ENCODE peak calls at places on chromosomes 11 and 22, in nine cellular contexts. O is H9, B is GM13977, T is choroid plexus epithelial cell, F is neural progenitor cell, Z is WERI-Rb-1, Y is GM12864, M is AG10803, X is brain microvascular endothelial cell. D is an unnamed sample.

GRCh38 chr22:37063436-37064420 is 12.2 kb downstream of the KCTD17 start:
- DNase-seq in M (no peak), Y (no peak), B (no peak), T (no peak), Z (no peak), O (no peak), F (no peak), X (no peak), D (no peak)

GRCh38 chr11:130829801-130830562 is 86.3 kb downstream of the SNX19 start:
- DNase-seq in B (no peak), O (no peak), T (no peak), Z (peak), X (no peak), Y (no peak), F (no peak), M (peak), D (no peak)

GRCh38 chr11:94010136-94010535 is 11.0 kb upstream of the HEPHL1 start:
- DNase-seq in B (no peak), O (no peak), T (no peak), Y (no peak), Z (no peak), F (no peak), X (no peak), M (no peak), D (no peak)

GRCh38 chr11:76551400-76551799 is 106.6 kb downstream of the EMSY start:
- DNase-seq in Z (no peak), O (no peak), X (no peak), B (no peak), F (no peak), Y (no peak), T (peak), M (peak), D (peak)

GRCh38 chr11:69339041-69339733 is 45.2 kb downstream of the MYEOV start:
- DNase-seq in M (no peak), X (no peak), F (no peak), Z (no peak), T (no peak), O (peak), B (no peak), Y (no peak), D (no peak)

GRCh38 chr11:128859563-128860441 is 7.3 kb downstream of the KCNJ1 start:
- DNase-seq in X (peak), Z (peak), B (peak), O (peak), Y (peak), M (peak), F (peak), T (peak), D (peak)

GRCh38 chr11:36441610-36442208 is 68.4 kb downstream of the TRAF6 start:
- DNase-seq in Z (no peak), M (no peak), Y (no peak), B (peak), F (no peak), X (no peak), O (no peak), T (no peak), D (no peak)

GRCh38 chr11:45593992-45594391 is 71.4 kb downstream of the CHST1 start:
- DNase-seq in M (no peak), T (no peak), F (no peak), O (no peak), X (no peak), B (no peak), Z (no peak), Y (no peak), D (peak)

GRCh38 chr22:37906364-37907008 is 389 bp downstream of the MICALL1 start:
- DNase-seq in B (peak), Y (no peak), Z (no peak), T (no peak), X (no peak), O (no peak), M (no peak), F (peak), D (no peak)

GRCh38 chr11:197741-198235 is 4.9 kb downstream of the SCGB1C1 start:
- DNase-seq in M (no peak), O (no peak), B (no peak), Z (no peak), X (no peak), Y (no peak), T (no peak), F (no peak), D (no peak)

GRCh38 chr11:35363246-35364100 is 55.9 kb downstream of the SLC1A2 start:
- DNase-seq in F (no peak), B (no peak), M (peak), X (no peak), Z (no peak), Y (no peak), O (no peak), T (no peak), D (no peak)

GRCh38 chr11:48036011-48036410 is 55.7 kb downstream of the PTPRJ start:
- DNase-seq in B (no peak), O (no peak), T (no peak), M (no peak), F (no peak), X (no peak), Z (no peak), Y (no peak), D (no peak)

GRCh38 chr11:26319906-26320305 is 12.0 kb upstream of the ANO3 start:
- DNase-seq in T (peak), M (peak), X (peak), B (no peak), Z (no peak), F (peak), Y (no peak), O (peak), D (peak)

GRCh38 chr11:83070044-83070877 is 1.4 kb downstream of the RAB30 start:
- DNase-seq in B (no peak), Y (no peak), F (peak), Z (no peak), O (peak), M (peak), T (peak), X (peak), D (peak)

GRCh38 chr11:31690041-31690440 is 121.1 kb downstream of the PAX6 start:
- DNase-seq in Y (no peak), X (no peak), F (no peak), T (peak), Z (no peak), B (no peak), O (no peak), M (peak), D (peak)

GRCh38 chr22:48254311-48254873 is 1491.9 kb downstream of the TBC1D22A start:
- DNase-seq in M (no peak), T (no peak), F (no peak), O (no peak), X (no peak), Y (no peak), B (no peak), Z (peak), D (no peak)

GRCh38 chr11:11555228-11555627 is 66.6 kb downstream of the GALNT18 start:
- DNase-seq in Z (peak), T (no peak), F (peak), B (no peak), M (no peak), X (no peak), Y (no peak), O (no peak), D (no peak)

GRCh38 chr11:102147031-102147430 is 36.8 kb downstream of the YAP1 start:
- DNase-seq in O (no peak), M (no peak), F (no peak), X (no peak), T (no peak), Z (no peak), Y (no peak), B (no peak), D (no peak)
- TF ChIP-seq CTCF in O (no peak), M (no peak), F (no peak), X (no peak), T (no peak), Z (no peak), Y (no peak), B (no peak), D (no peak)

DNA sequence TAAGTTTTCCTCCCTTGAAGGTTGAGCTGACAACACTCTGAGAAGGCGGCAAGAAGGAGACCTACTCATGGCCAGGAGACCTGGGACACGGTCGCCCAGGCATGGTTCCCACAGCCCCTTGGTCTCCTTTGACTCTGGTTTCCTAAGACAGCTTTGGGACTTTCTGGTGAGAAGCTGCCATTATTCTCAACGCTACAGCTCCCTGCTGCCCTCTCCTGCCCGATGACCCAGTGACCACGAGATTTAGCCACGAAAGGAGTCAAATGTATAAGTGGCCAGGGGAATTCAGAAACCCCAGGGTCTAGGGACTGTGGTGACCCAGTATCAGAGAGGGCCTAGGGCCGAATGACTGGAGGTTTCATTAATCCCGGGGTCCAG is 696 bp upstream of the SDF2L1 start:
- DNase-seq in Y (no peak), M (peak), X (no peak), O (peak), F (peak), T (peak), B (peak), Z (peak), D (peak)
- TF ChIP-seq CTCF in Y (peak), M (peak), X (peak), O (peak), F (peak), T (peak), B (peak), Z (peak), D (peak)

DNA sequence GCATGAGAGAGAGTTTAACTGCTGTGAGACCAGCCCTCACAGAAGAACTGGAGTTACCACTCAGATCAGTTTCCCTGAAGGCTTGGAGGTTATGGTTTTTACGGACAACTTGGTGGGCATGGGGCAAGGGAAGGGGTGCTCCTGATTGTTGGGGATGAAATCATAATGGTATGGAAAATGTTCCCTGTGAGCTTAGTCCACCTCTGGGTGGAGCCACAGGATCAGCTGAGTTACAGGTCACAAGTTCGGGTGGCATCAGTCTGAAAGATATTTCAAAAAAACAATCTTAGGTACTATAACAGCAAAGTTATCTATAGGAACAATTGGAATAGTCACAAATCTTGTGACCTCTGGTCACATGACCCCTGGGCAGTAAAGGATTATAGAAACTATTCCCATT is 162.9 kb downstream of the DLG2 start:
- DNase-seq in T (no peak), M (no peak), Y (no peak), O (no peak), Z (no peak), F (peak), X (no peak), B (no peak), D (no peak)
- TF ChIP-seq CTCF in T (no peak), M (no peak), Y (no peak), O (peak), Z (peak), F (peak), X (no peak), B (no peak), D (no peak)

DNA sequence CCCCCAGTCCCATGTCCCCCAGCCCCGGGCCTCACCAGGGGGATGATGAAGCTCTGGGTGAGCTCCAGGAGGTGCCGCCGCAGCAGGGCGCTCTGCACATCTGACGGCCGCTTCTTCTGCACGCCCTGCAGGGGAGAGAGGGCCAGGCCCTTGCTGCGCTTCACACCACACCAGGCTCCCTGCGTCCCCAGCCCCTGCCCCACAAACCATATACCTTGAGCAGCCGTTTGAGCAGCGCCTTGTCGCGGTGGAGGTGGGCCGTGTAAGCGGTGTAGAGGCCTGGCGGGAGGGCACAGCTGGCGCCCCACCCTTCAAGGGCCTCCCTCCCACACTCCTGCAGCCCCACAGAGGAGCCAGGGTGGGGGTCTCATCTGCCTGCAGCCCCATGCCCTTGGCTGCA is 6.2 kb upstream of the PLXNB2 start:
- DNase-seq in X (no peak), F (no peak), M (no peak), T (no peak), B (no peak), Z (no peak), Y (no peak), O (no peak), D (no peak)
- TF ChIP-seq CTCF in X (no peak), F (no peak), M (no peak), T (no peak), B (no peak), Z (no peak), Y (no peak), O (no peak), D (no peak)

GRCh38 chr22:40030026-40030756 is 35.4 kb downstream of the FAM83F start:
- DNase-seq in O (no peak), Y (no peak), X (no peak), F (peak), T (no peak), B (no peak), Z (no peak), M (no peak), D (no peak)

GRCh38 chr22:40031766-40032470 is 37.2 kb downstream of the FAM83F start:
- DNase-seq in X (no peak), F (no peak), Z (no peak), T (no peak), B (no peak), Y (no peak), M (peak), O (no peak), D (no peak)

GRCh38 chr22:40029189-40029890 is 34.6 kb downstream of the FAM83F start:
- DNase-seq in X (no peak), M (no peak), O (no peak), Z (no peak), Y (no peak), B (no peak), T (no peak), F (peak), D (no peak)

GRCh38 chr22:40028098-40028425 is 33.3 kb downstream of the FAM83F start:
- DNase-seq in T (no peak), X (no peak), F (peak), O (no peak), Z (no peak), M (no peak), B (no peak), Y (no peak), D (no peak)

GRCh38 chr22:40030757-40031092 is 36.0 kb downstream of the FAM83F start:
- DNase-seq in T (no peak), M (no peak), O (peak), B (no peak), F (peak), Z (no peak), Y (no peak), X (no peak), D (no peak)
- TF ChIP-seq CTCF in T (no peak), M (no peak), O (no peak), B (no peak), F (no peak), Z (no peak), Y (no peak), X (no peak), D (no peak)

DNA sequence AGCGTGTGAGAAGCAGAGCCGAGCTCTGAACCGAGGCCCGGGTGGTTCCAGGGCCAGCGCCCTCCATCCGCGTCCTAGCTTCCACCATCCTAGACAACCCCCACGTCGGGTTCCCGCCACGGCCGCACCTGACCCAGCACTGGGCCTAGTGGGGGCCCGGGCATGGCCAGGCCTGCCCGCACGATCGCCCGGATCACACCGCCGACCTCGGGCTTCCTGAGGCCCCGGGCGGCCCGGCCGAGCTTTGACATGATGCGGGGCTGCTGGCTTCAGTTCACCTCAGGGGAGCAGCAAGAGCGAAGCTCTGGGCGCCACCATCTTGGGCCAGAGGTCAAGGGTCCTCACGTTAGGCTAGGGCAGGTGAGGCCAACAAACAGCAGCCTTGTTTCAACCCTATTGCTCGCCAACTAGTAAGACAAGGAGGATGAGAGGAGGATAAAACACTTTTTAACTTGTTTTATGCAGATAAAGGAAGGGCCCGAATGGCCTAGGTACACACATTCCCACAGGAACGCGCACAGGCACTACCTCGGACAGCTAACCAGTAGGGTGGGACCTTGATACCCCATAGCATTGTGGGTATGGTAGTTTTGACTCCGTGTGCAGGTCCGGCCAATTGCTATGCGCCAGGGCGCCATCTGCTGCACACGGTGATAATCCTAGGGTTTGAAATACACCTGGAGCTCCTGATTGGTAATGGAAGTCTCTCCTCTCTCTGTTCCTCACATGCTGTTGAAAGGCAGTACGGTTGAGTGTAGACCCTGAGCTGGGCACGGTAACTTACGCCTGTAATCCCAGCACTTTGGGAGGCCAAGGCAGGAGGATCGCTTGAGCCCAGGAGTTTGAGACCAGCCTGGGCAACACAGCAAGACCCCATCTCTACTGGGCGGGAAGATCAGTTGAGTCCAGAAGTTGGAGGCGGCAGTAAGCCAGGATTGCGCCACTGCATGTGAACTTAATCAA is at the start of gene MRPL11:
- DNase-seq in Z (peak), X (peak), T (peak), M (peak), O (peak), F (peak), Y (peak), B (peak), D (peak)
- TF ChIP-seq CTCF in Z (peak), X (peak), T (peak), M (peak), O (peak), F (peak), Y (peak), B (peak), D (peak)

DNA sequence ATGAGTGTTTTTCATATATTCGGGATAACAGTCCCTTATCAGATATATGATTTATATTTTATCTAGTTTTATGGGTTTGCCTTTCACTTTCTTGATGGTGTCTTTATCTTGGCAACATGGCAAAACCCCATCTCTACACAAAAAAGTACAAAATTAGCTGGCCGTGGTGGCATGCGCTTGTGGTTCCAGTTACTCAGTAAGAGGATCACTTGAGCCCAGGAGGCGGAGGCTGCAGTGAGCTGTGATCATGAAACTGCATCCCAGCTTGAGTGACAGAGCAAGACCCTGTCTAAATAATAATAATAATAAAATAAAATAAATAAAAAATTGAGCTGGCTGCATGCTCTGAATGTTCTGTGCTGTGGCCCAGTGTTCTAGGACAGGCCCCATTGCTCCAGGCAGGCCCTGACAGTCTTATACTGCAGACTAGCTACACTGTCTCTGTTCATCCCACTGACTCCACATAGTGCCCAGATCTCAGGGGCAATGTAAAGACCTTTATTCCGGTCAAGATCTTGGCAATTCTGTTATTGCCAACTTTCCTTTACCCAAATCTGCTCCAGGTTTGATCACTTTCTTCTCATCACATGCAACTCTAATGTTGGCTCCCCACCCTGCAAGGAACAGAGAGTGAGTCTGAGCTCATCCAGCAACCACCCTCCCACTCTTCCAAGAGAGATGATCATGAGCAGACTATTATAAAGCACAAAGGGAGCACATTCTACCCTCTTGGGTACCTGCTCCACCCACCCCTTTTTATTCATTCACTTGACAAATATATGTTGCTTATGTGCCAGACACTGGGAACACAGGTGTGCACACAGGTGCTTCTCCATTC is 8.8 kb downstream of the HSPA8 start:
- DNase-seq in F (no peak), X (no peak), T (no peak), Z (no peak), Y (no peak), O (no peak), M (no peak), B (no peak), D (no peak)
- TF ChIP-seq CTCF in F (no peak), X (no peak), T (no peak), Z (no peak), Y (no peak), O (no peak), M (no peak), B (no peak), D (no peak)

DNA sequence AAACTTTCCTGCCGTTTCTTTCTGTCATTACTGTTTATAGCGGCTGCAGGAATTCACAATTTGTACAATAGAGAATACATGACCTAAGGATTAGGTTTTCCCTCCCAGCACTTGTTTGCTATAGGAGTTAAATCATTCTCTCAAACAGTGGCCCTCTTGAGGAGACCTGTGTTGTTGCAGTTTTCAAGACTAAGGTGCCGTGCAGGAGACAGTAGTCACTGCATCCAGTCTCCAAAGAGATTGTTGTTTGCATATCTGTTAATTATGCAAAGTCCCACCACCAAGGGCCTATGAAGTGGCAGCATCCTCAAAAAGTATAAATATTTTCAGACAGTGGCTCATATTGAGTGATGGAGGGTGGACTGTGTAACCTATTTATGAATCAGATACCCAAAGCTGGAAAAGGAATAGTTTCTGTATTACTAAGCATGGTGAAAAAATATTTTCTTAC is 2.3 kb downstream of the PRSS23 start:
- DNase-seq in F (peak), T (peak), Y (no peak), X (no peak), O (peak), M (peak), Z (peak), B (no peak), D (peak)
- TF ChIP-seq CTCF in F (peak), T (peak), Y (peak), X (peak), O (peak), M (peak), Z (peak), B (peak), D (peak)